ENCODE peak calls at places on chromosomes 2 and 18, in four cellular contexts. B is breast epithelium, N is foreskin fibroblast, R is amniotic stem cell. D is an unnamed sample.

GRCh38 chr2:230346921-230347533 is 20.0 kb downstream of the SP140L start:
- DNase-seq in B (no peak), N (no peak), R (no peak), D (no peak)

GRCh38 chr2:205540066-205540465 is 142.2 kb upstream of the NRP2 start:
- DNase-seq in B (no peak), N (no peak), R (no peak), D (peak; percentile 15)

GRCh38 chr2:229675569-229675968 is 38.8 kb downstream of the DNER start:
- DNase-seq in B (no peak), N (no peak), R (no peak), D (no peak)

GRCh38 chr2:16270441-16270840 is 330.1 kb downstream of the MYCN start:
- DNase-seq in B (no peak), N (no peak), R (no peak), D (no peak)

GRCh38 chr2:159807183-159808037 is 9.4 kb upstream of the CD302 start:
- DNase-seq in B (no peak), N (peak; percentile 24), R (no peak), D (peak; percentile 71)

GRCh38 chr2:189261431-189261841 is 81.9 kb upstream of the COL5A2 start:
- DNase-seq in B (no peak), N (peak; percentile 67), R (peak; percentile 74), D (no peak)

GRCh38 chr2:231685349-231686191 is 22.8 kb upstream of the PTMA start:
- DNase-seq in B (no peak), N (no peak), R (no peak), D (no peak)

GRCh38 chr18:22778996-22779395 is 154.1 kb upstream of the RBBP8 start:
- DNase-seq in B (no peak), N (no peak), R (no peak), D (no peak)

D was measured in KBM-7.